ENCODE peak calls at places on chromosomes 16 and 17, in nine cellular contexts. R is glutamatergic neuron; E is breast epithelium; Q is fibroblast of the aortic adventitia; I is AG09319; W is fibroblast of mammary gland; M is nephron progenitor cell; B is activated CD8-positive, alpha-beta T cell treated with anti-CD3 and anti-CD28 coated beads for 36 hours; Z is B cell. S is an unnamed sample.
A peak's percentile ranks its signal among the peaks of the same experiment; 100 is the strongest.

GRCh38 chr16:26442333-26442732 is 624.4 kb upstream of the C16orf82 start:
- DNase-seq in E (no peak), M (no peak), Z (no peak), I (no peak), B (no peak), W (no peak), R (no peak), Q (no peak), S (no peak)

GRCh38 chr16:2790631-2791030 is 3.3 kb upstream of the PRSS33 start:
- DNase-seq in E (no peak), R (no peak), Q (no peak), Z (no peak), W (no peak), I (no peak), M (no peak), B (no peak), S (no peak)

GRCh38 chr17:307741-308507 is 44.7 kb downstream of the RPH3AL start:
- DNase-seq in B (no peak), E (no peak), Q (peak; percentile 4), R (peak; percentile 26), W (no peak), I (peak; percentile 14), Z (no peak), M (no peak), S (no peak)

GRCh38 chr17:43759836-43760235 is 1.2 kb upstream of the SOST start:
- DNase-seq in E (no peak), B (no peak), I (no peak), Z (no peak), R (no peak), W (no peak), Q (no peak), M (no peak), S (no peak)

GRCh38 chr17:16973760-16974540 is 2.0 kb upstream of the TNFRSF13B start:
- DNase-seq in E (no peak), Z (peak; percentile 49), I (no peak), R (no peak), M (no peak), B (no peak), W (no peak), Q (no peak), S (no peak)

GRCh38 chr16:46801428-46802049 is 29.4 kb downstream of the C16orf87 start:
- DNase-seq in R (no peak), B (no peak), E (no peak), Q (peak; percentile 41), Z (no peak), W (peak; percentile 18), I (no peak), M (no peak), S (no peak)

GRCh38 chr17:83150369-83151055 is 71.1 kb downstream of the METRNL start:
- DNase-seq in Z (no peak), I (no peak), E (peak; percentile 8), W (no peak), Q (no peak), R (no peak), B (no peak), M (no peak), S (no peak)

GRCh38 chr16:12339686-12340085 is 363.2 kb downstream of the SNX29 start:
- DNase-seq in Q (peak; percentile 51), M (no peak), I (no peak), W (peak; percentile 74), E (no peak), R (no peak), Z (no peak), B (no peak), S (no peak)

GRCh38 chr16:78127130-78127529 is 27.7 kb downstream of the WWOX start:
- DNase-seq in Q (peak; percentile 60), M (no peak), W (peak; percentile 79), R (no peak), I (peak; percentile 50), E (no peak), Z (no peak), B (no peak), S (no peak)

GRCh38 chr16:11101695-11102522 is 154.1 kb downstream of the SOCS1 start:
- DNase-seq in R (no peak), B (no peak), Z (no peak), E (no peak), I (no peak), Q (peak; percentile 92), W (peak; percentile 41), M (no peak), S (no peak)

GRCh38 chr17:69523252-69523861 is 108.9 kb downstream of the MAP2K6 start:
- DNase-seq in Q (peak; percentile 64), Z (no peak), M (peak; percentile 16), R (peak; percentile 19), E (no peak), W (peak; percentile 69), I (no peak), B (peak; percentile 28), S (peak; percentile 45)

GRCh38 chr16:68686905-68687304 is 41.8 kb downstream of the CDH3 start:
- DNase-seq in I (no peak), R (no peak), E (no peak), W (no peak), Q (no peak), B (no peak), Z (no peak), M (no peak), S (no peak)

DNA sequence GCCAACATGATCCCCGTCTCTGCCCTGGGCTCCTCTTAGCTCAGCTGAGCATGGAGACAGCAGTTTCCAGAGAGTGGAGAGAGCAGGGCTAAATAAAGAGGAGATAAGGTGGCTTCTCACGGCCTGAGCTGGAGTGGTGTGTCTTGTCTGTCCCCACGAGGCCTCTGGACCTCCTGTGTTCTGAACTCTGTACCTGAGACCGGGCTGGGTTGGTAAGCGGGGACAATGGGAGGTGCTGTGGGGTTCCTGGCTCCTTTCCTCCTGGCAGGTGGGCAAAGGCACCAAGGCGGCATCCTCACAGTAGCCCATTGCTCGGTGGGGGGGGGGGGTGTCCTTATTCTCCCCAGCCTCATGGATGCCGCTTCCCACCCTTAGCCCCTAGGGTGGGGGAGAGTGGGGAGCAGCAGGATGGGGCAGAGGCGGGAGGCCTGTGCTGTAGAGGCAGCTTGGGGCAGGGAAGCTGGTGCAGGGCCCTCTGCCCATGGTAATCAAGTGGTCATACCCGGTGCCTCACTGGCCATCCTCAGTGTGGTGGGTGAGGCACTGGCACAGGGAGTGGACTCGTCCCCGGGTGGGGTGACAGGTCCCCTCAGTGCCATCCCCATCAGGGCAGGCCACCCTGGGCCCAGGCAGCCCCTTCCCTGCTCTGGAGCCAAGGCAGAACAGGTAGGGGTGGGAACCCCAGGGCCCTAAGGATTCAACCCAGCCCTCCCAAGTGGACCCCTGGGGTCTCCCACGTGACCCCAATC is 2.8 kb downstream of the AANAT start:
- DNase-seq in E (no peak), M (no peak), R (no peak), B (no peak), W (no peak), Q (no peak), Z (no peak), I (no peak), S (no peak)
- TF ChIP-seq CTCF in E (no peak), M (no peak), R (no peak), B (no peak), W (no peak), Q (no peak), Z (no peak), I (no peak), S (no peak)

DNA sequence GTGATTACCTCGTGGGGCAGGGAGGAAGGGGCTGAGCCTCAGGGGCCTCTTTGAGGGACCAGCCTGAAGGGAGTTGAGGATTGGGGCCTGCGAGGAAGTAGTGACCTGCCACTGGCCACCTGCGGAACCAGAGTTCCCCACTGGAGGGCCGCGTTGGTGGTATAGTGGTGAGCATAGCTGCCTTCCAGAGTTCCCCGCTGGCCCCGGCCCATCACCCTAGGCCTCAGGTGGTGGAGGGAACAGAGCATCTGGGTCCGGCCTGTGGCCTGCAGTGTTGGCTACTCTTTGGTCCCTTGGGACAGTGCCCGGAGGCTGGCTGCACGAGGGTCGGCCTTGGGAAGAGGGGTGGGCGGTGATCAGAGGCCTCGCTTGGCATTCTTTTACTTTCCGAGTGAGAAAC is 20.5 kb downstream of the MGAT5B start:
- DNase-seq in Q (no peak), M (peak; percentile 36), Z (no peak), I (no peak), E (no peak), B (no peak), W (no peak), R (peak; percentile 58), S (no peak)
- TF ChIP-seq CTCF in Q (no peak), M (peak; percentile 24), Z (no peak), I (no peak), E (no peak), B (no peak), W (no peak), R (peak; percentile 39), S (peak; percentile 14)

GRCh38 chr16:20355114-20355782 is 2.7 kb upstream of the UMOD start:
- DNase-seq in W (no peak), E (no peak), Z (no peak), B (no peak), I (no peak), R (no peak), M (no peak), Q (no peak), S (no peak)

GRCh38 chr16:20363191-20363590 is 10.7 kb upstream of the UMOD start:
- DNase-seq in B (no peak), M (no peak), E (no peak), R (no peak), W (no peak), Q (no peak), I (no peak), Z (no peak), S (no peak)

GRCh38 chr16:20364051-20364450 is 11.5 kb upstream of the UMOD start:
- DNase-seq in Z (no peak), B (no peak), I (no peak), M (no peak), R (no peak), Q (no peak), W (no peak), E (no peak), S (no peak)

GRCh38 chr16:20359997-20360396 is 7.5 kb upstream of the UMOD start:
- DNase-seq in W (no peak), I (no peak), B (no peak), Q (no peak), Z (no peak), M (peak; percentile 20), R (peak; percentile 44), E (no peak), S (no peak)
- TF ChIP-seq CTCF in W (no peak), I (no peak), B (no peak), Q (no peak), Z (no peak), M (peak; percentile 47), R (no peak), E (no peak), S (no peak)

GRCh38 chr16:16030449-16030848 is 81.0 kb downstream of the ABCC1 start:
- DNase-seq in I (no peak), M (no peak), R (no peak), W (no peak), E (peak; percentile 41), Q (no peak), Z (no peak), B (no peak), S (no peak)

GRCh38 chr16:16032271-16032979 is 83.0 kb downstream of the ABCC1 start:
- DNase-seq in M (no peak), E (no peak), I (no peak), Z (no peak), W (no peak), R (no peak), Q (peak; percentile 25), B (no peak), S (no peak)

GRCh38 chr16:16031401-16031800 is 82.0 kb downstream of the ABCC1 start:
- DNase-seq in W (no peak), Q (no peak), B (no peak), E (no peak), I (no peak), M (no peak), Z (no peak), R (no peak), S (no peak)

GRCh38 chr16:16036359-16036792 is 87.0 kb downstream of the ABCC1 start:
- DNase-seq in I (no peak), E (no peak), B (no peak), R (peak; percentile 23), W (no peak), M (no peak), Z (no peak), Q (no peak), S (no peak)

GRCh38 chr16:16033208-16033717 is 83.8 kb downstream of the ABCC1 start:
- DNase-seq in W (no peak), E (no peak), Z (no peak), I (no peak), R (no peak), B (peak; percentile 34), Q (no peak), M (no peak), S (no peak)
- TF ChIP-seq CTCF in W (no peak), E (no peak), Z (no peak), I (no peak), R (no peak), B (no peak), Q (no peak), M (no peak), S (no peak)